ENCODE peak calls at places on chromosomes 2 and 18, in ten cellular contexts. V is GM12878, U is NT2/D1, P is left cardiac atrium, J is activated T-cell treated with anti-CD3 and anti-CD28 coated beads for 48 hours, X is WERI-Rb-1, S is GM10248, Z is nephron progenitor cell, W is keratinocyte, K is non-pigmented ciliary epithelial cell. I is an unnamed sample.

GRCh38 chr2:242098445-242099128 is 229.1 kb downstream of the RTP5 start:
- DNase-seq in V (peak), U (no peak), P (no peak), J (no peak), X (no peak), S (peak), Z (no peak), W (no peak), K (no peak), I (no peak)

GRCh38 chr2:10720306-10720705 is 1.1 kb upstream of the ATP6V1C2 start:
- DNase-seq in V (no peak), U (no peak), P (no peak), J (no peak), X (no peak), S (no peak), Z (no peak), W (no peak), K (no peak), I (no peak)

GRCh38 chr2:27075219-27075871 is 3.1 kb upstream of the EMILIN1 start:
- DNase-seq in V (peak), U (no peak), P (peak), J (no peak), X (no peak), S (no peak), Z (no peak), W (no peak), K (no peak), I (peak)

GRCh38 chr2:237222178-237222577 is 136.5 kb downstream of the COPS8 start:
- DNase-seq in V (no peak), U (no peak), P (peak), J (no peak), X (no peak), S (no peak), Z (no peak), W (no peak), K (no peak), I (no peak)

GRCh38 chr18:74511823-74512222 is 15.7 kb downstream of the CNDP2 start:
- DNase-seq in V (no peak), U (no peak), P (no peak), J (no peak), X (no peak), S (no peak), Z (no peak), W (no peak), K (no peak), I (no peak)

GRCh38 chr2:169221745-169222369 is 140.5 kb downstream of the LRP2 start:
- DNase-seq in V (no peak), U (no peak), P (no peak), J (no peak), X (no peak), S (no peak), Z (no peak), W (no peak), K (no peak), I (no peak)

GRCh38 chr2:8168007-8168717 is 513.7 kb upstream of the ID2 start:
- DNase-seq in V (no peak), U (no peak), P (no peak), J (no peak), X (no peak), S (no peak), Z (no peak), W (no peak), K (no peak), I (no peak)

GRCh38 chr18:63936156-63936931 is 12.8 kb upstream of the HMSD start:
- DNase-seq in V (peak), U (peak), P (peak), J (peak), X (peak), S (peak), Z (peak), W (peak), K (no peak), I (peak)

GRCh38 chr2:163553601-163554000 is 182.2 kb downstream of the FIGN start:
- DNase-seq in V (no peak), U (no peak), P (no peak), J (no peak), X (no peak), S (no peak), Z (no peak), W (no peak), K (no peak), I (no peak)

GRCh38 chr18:57768557-57769326 is 34.4 kb downstream of the ATP8B1 start:
- DNase-seq in V (no peak), U (no peak), P (no peak), J (no peak), X (no peak), S (no peak), Z (no peak), W (no peak), K (no peak), I (no peak)

GRCh38 chr2:200751786-200752185 is 59.9 kb upstream of the BZW1 start:
- DNase-seq in V (no peak), U (no peak), P (no peak), J (no peak), X (no peak), S (no peak), Z (no peak), W (no peak), K (no peak), I (no peak)

GRCh38 chr2:12841021-12841420 is 124.3 kb downstream of the TRIB2 start:
- DNase-seq in V (no peak), U (no peak), P (no peak), J (no peak), X (no peak), S (no peak), Z (no peak), W (no peak), K (no peak), I (no peak)

GRCh38 chr18:48939368-48940097 is 11.2 kb downstream of the SMAD7 start:
- DNase-seq in V (no peak), U (no peak), P (peak), J (no peak), X (no peak), S (no peak), Z (no peak), W (no peak), K (no peak), I (peak)